ENCODE peak calls at places on chromosome 16, in four cellular contexts. I, Q, S and K are unnamed samples.

GRCh38 chr16:2096853-2097620 is 38.7 kb downstream of the PKD1 start:
- DNase-seq in I (no peak), Q (no peak), S (peak), K (no peak)

GRCh38 chr16:19645557-19645981 is 72.5 kb downstream of the KNOP1 start:
- DNase-seq in I (no peak), Q (no peak), S (no peak), K (no peak)

GRCh38 chr16:87443964-87444363 is 48.9 kb downstream of the ZCCHC14 start:
- DNase-seq in I (no peak), Q (no peak), S (no peak), K (no peak)

GRCh38 chr16:87436225-87437172 is 44.4 kb downstream of the MAP1LC3B start:
- DNase-seq in I (no peak), Q (no peak), S (no peak), K (no peak)

GRCh38 chr16:85898521-85899442 is at the start of gene IRF8:
- DNase-seq in I (no peak), Q (no peak), S (no peak), K (peak)

GRCh38 chr16:13956635-13957196 is 36.8 kb downstream of the ERCC4 start:
- DNase-seq in I (no peak), Q (no peak), S (no peak), K (no peak)

GRCh38 chr16:66886346-66886745 is 6.0 kb downstream of the PDP2 start:
- DNase-seq in I (no peak), Q (no peak), S (no peak), K (no peak)

GRCh38 chr16:73122604-73123386 is 74.9 kb upstream of the ZFHX3 start:
- DNase-seq in I (no peak), Q (no peak), S (no peak), K (no peak)

GRCh38 chr16:89337965-89338364 is 120.5 kb downstream of the ZNF778 start:
- DNase-seq in I (no peak), Q (no peak), S (no peak), K (no peak)

GRCh38 chr16:87229230-87230192 is 87.7 kb downstream of the C16orf95 start:
- DNase-seq in I (no peak), Q (no peak), S (no peak), K (no peak)

GRCh38 chr16:65988019-65988418 is 378.5 kb upstream of the CDH5 start:
- DNase-seq in I (no peak), Q (no peak), S (no peak), K (no peak)

GRCh38 chr16:80852261-80852872 is 48.0 kb upstream of the CDYL2 start:
- DNase-seq in I (peak), Q (no peak), S (peak), K (no peak)

GRCh38 chr16:22614271-22614947 is 103.7 kb downstream of the NPIPB5 start:
- DNase-seq in I (no peak), Q (no peak), S (no peak), K (no peak)

GRCh38 chr16:71771571-71771970 is 37.1 kb downstream of the AP1G1 start:
- DNase-seq in I (no peak), Q (no peak), S (no peak), K (no peak)

GRCh38 chr16:1461146-1461545 is 13.7 kb downstream of the CLCN7 start:
- DNase-seq in I (no peak), Q (peak), S (no peak), K (no peak)

GRCh38 chr16:3734758-3735221 is 17.5 kb upstream of the TRAP1 start:
- DNase-seq in I (no peak), Q (no peak), S (no peak), K (no peak)

GRCh38 chr16:48963306-48963705 is 318.3 kb downstream of the CBLN1 start:
- DNase-seq in I (no peak), Q (no peak), S (peak), K (no peak)

GRCh38 chr16:49377196-49377755 is 3.7 kb downstream of the C16orf78 start:
- DNase-seq in I (no peak), Q (no peak), S (no peak), K (no peak)

GRCh38 chr16:29840240-29840639 is 20.0 kb downstream of the MVP start:
- DNase-seq in I (no peak), Q (no peak), S (no peak), K (no peak)

GRCh38 chr16:3646348-3646920 is 8.1 kb upstream of the DNASE1 start:
- DNase-seq in I (peak), Q (no peak), S (no peak), K (peak)

GRCh38 chr16:69566437-69567030 is 768 bp downstream of the NFAT5 start:
- DNase-seq in I (peak), Q (no peak), S (peak), K (peak)

GRCh38 chr16:13112639-13113038 is 211.2 kb downstream of the SHISA9 start:
- DNase-seq in I (no peak), Q (no peak), S (no peak), K (no peak)

GRCh38 chr16:82963653-82964052 is 336.9 kb downstream of the CDH13 start:
- DNase-seq in I (no peak), Q (no peak), S (no peak), K (no peak)

GRCh38 chr16:73504591-73504990 is 456.7 kb upstream of the ZFHX3 start:
- DNase-seq in I (no peak), Q (no peak), S (no peak), K (no peak)